ENCODE peak calls at places on chromosomes 5 and 9, in eight cellular contexts. One of them, this sample, is unnamed. For H3K4me1, the result is how much of the 10 kb centered on the place peaks cover.

GRCh38 chr9:106420511-106420944 is 442.4 kb upstream of the ZNF462 start:
- DNase-seq in astrocyte: peak
- DNase-seq in HepG2: no peak
- DNase-seq in IMR-90: no peak
- DNase-seq in osteoblast: no peak
- DNase-seq in DND-41: no peak
- DNase-seq in mesenchymal stem cell: peak
- DNase-seq in mammary epithelial cell: peak
- DNase-seq in this sample: no peak

GRCh38 chr5:55934117-55934613 is 60.6 kb downstream of the IL6ST start:
- DNase-seq in astrocyte: no peak
- DNase-seq in HepG2: peak
- DNase-seq in IMR-90: no peak
- DNase-seq in osteoblast: no peak
- DNase-seq in DND-41: no peak
- DNase-seq in mesenchymal stem cell: no peak
- DNase-seq in mammary epithelial cell: peak
- DNase-seq in this sample: no peak

GRCh38 chr5:84985148-84985547 is 600.5 kb upstream of the EDIL3 start:
- DNase-seq in astrocyte: no peak
- DNase-seq in HepG2: no peak
- DNase-seq in IMR-90: no peak
- DNase-seq in osteoblast: no peak
- DNase-seq in DND-41: no peak
- DNase-seq in mesenchymal stem cell: no peak
- DNase-seq in mammary epithelial cell: no peak
- DNase-seq in this sample: no peak

GRCh38 chr5:132820162-132820754 is 7.2 kb downstream of the SOWAHA start:
- DNase-seq in astrocyte: peak
- DNase-seq in HepG2: peak
- DNase-seq in IMR-90: peak
- DNase-seq in osteoblast: peak
- DNase-seq in DND-41: peak
- DNase-seq in mesenchymal stem cell: peak
- DNase-seq in mammary epithelial cell: peak
- DNase-seq in this sample: peak

GRCh38 chr5:67677422-67677970 is 480.9 kb upstream of the CD180 start:
- DNase-seq in astrocyte: no peak
- DNase-seq in HepG2: no peak
- DNase-seq in IMR-90: no peak
- DNase-seq in osteoblast: no peak
- DNase-seq in DND-41: no peak
- DNase-seq in mesenchymal stem cell: no peak
- DNase-seq in mammary epithelial cell: no peak
- DNase-seq in this sample: no peak

GRCh38 chr9:128482186-128482585 is 22.3 kb upstream of the GLE1 start:
- DNase-seq in astrocyte: no peak
- DNase-seq in HepG2: no peak
- DNase-seq in IMR-90: no peak
- DNase-seq in osteoblast: no peak
- DNase-seq in DND-41: no peak
- DNase-seq in mesenchymal stem cell: no peak
- DNase-seq in mammary epithelial cell: no peak
- DNase-seq in this sample: no peak

GRCh38 chr5:116553366-116553765 is 21.3 kb downstream of the SEMA6A start:
- DNase-seq in astrocyte: no peak
- DNase-seq in HepG2: no peak
- DNase-seq in IMR-90: no peak
- DNase-seq in osteoblast: no peak
- DNase-seq in DND-41: no peak
- DNase-seq in mesenchymal stem cell: no peak
- DNase-seq in mammary epithelial cell: no peak
- DNase-seq in this sample: no peak

GRCh38 chr9:111036068-111036789 is 2.0 kb downstream of the LPAR1 start:
- DNase-seq in astrocyte: peak
- DNase-seq in HepG2: no peak
- DNase-seq in IMR-90: peak
- DNase-seq in osteoblast: no peak
- DNase-seq in DND-41: no peak
- DNase-seq in mesenchymal stem cell: peak
- DNase-seq in mammary epithelial cell: peak
- DNase-seq in this sample: peak

GRCh38 chr5:167250996-167251395 is 1040.4 kb upstream of the WWC1 start:
- DNase-seq in astrocyte: no peak
- DNase-seq in HepG2: no peak
- DNase-seq in IMR-90: no peak
- DNase-seq in osteoblast: no peak
- DNase-seq in DND-41: no peak
- DNase-seq in mesenchymal stem cell: no peak
- DNase-seq in mammary epithelial cell: no peak
- DNase-seq in this sample: no peak

GRCh38 chr5:127409236-127409921 is 108.1 kb upstream of the PRRC1 start:
- DNase-seq in astrocyte: no peak
- DNase-seq in HepG2: no peak
- DNase-seq in IMR-90: no peak
- DNase-seq in osteoblast: peak
- DNase-seq in DND-41: no peak
- DNase-seq in mesenchymal stem cell: no peak
- DNase-seq in mammary epithelial cell: no peak
- DNase-seq in this sample: peak

GRCh38 chr5:36179950-36180349 is 28.0 kb downstream of the SKP2 start:
- DNase-seq in astrocyte: no peak
- DNase-seq in HepG2: no peak
- DNase-seq in IMR-90: no peak
- DNase-seq in osteoblast: no peak
- DNase-seq in DND-41: no peak
- DNase-seq in mesenchymal stem cell: no peak
- DNase-seq in mammary epithelial cell: no peak
- DNase-seq in this sample: no peak

GRCh38 chr5:176778921-176779465 is 31.4 kb upstream of the UNC5A start:
- DNase-seq in astrocyte: no peak
- DNase-seq in HepG2: no peak
- DNase-seq in IMR-90: no peak
- DNase-seq in osteoblast: no peak
- DNase-seq in DND-41: no peak
- DNase-seq in mesenchymal stem cell: no peak
- DNase-seq in mammary epithelial cell: no peak
- DNase-seq in this sample: no peak

GRCh38 chr5:135289651-135290050 is 109.4 kb downstream of the MACROH2A1 start:
- DNase-seq in astrocyte: no peak
- DNase-seq in HepG2: no peak
- DNase-seq in IMR-90: no peak
- DNase-seq in osteoblast: no peak
- DNase-seq in DND-41: no peak
- DNase-seq in mesenchymal stem cell: no peak
- DNase-seq in mammary epithelial cell: no peak
- DNase-seq in this sample: no peak

GRCh38 chr5:11180890-11181289 is 419.9 kb upstream of the DAP start:
- DNase-seq in astrocyte: no peak
- DNase-seq in HepG2: no peak
- DNase-seq in IMR-90: no peak
- DNase-seq in osteoblast: no peak
- DNase-seq in DND-41: no peak
- DNase-seq in mesenchymal stem cell: no peak
- DNase-seq in mammary epithelial cell: no peak
- DNase-seq in this sample: no peak

GRCh38 chr5:120779674-120780073 is 315.6 kb downstream of the PRR16 start:
- DNase-seq in astrocyte: peak
- DNase-seq in HepG2: no peak
- DNase-seq in IMR-90: peak
- DNase-seq in osteoblast: peak
- DNase-seq in DND-41: no peak
- DNase-seq in mesenchymal stem cell: no peak
- DNase-seq in mammary epithelial cell: no peak
- DNase-seq in this sample: peak

GRCh38 chr5:64195981-64196380 is 30.3 kb downstream of the RNF180 start:
- DNase-seq in astrocyte: no peak
- DNase-seq in HepG2: no peak
- DNase-seq in IMR-90: no peak
- DNase-seq in osteoblast: no peak
- DNase-seq in DND-41: no peak
- DNase-seq in mesenchymal stem cell: no peak
- DNase-seq in mammary epithelial cell: no peak
- DNase-seq in this sample: no peak

GRCh38 chr5:16888694-16889124 is 47.4 kb downstream of the MYO10 start:
- DNase-seq in astrocyte: no peak
- DNase-seq in HepG2: no peak
- DNase-seq in IMR-90: peak
- DNase-seq in osteoblast: no peak
- DNase-seq in DND-41: no peak
- DNase-seq in mesenchymal stem cell: peak
- DNase-seq in mammary epithelial cell: peak
- DNase-seq in this sample: peak

GRCh38 chr9:3528466-3528865 is 2.7 kb upstream of the RFX3 start:
- DNase-seq in astrocyte: no peak
- DNase-seq in HepG2: no peak
- DNase-seq in IMR-90: no peak
- DNase-seq in osteoblast: no peak
- DNase-seq in DND-41: peak
- DNase-seq in mesenchymal stem cell: no peak
- DNase-seq in mammary epithelial cell: no peak
- DNase-seq in this sample: no peak

GRCh38 chr9:124036578-124036977 is 25.0 kb downstream of the LHX2 start:
- DNase-seq in astrocyte: no peak
- DNase-seq in HepG2: no peak
- DNase-seq in IMR-90: no peak
- DNase-seq in osteoblast: no peak
- DNase-seq in DND-41: no peak
- DNase-seq in mesenchymal stem cell: no peak
- DNase-seq in mammary epithelial cell: no peak
- DNase-seq in this sample: no peak

GRCh38 chr9:2181794-2182193 is 166.6 kb downstream of the SMARCA2 start:
- DNase-seq in astrocyte: no peak
- DNase-seq in HepG2: no peak
- DNase-seq in IMR-90: peak
- DNase-seq in osteoblast: no peak
- DNase-seq in DND-41: peak
- DNase-seq in mesenchymal stem cell: peak
- DNase-seq in mammary epithelial cell: no peak
- DNase-seq in this sample: peak

GRCh38 chr9:121198512-121199042 is 3.1 kb downstream of the RAB14 start:
- DNase-seq in astrocyte: no peak
- DNase-seq in HepG2: no peak
- DNase-seq in IMR-90: no peak
- DNase-seq in osteoblast: no peak
- DNase-seq in DND-41: no peak
- DNase-seq in mesenchymal stem cell: no peak
- DNase-seq in mammary epithelial cell: no peak
- DNase-seq in this sample: peak
- H3K4me1 ChIP-seq in astrocyte: under half
- H3K4me1 ChIP-seq in HepG2: half or more
- H3K4me1 ChIP-seq in IMR-90: under half
- H3K4me1 ChIP-seq in osteoblast: half or more
- H3K4me1 ChIP-seq in DND-41: under half
- H3K4me1 ChIP-seq in mesenchymal stem cell: under half
- H3K4me1 ChIP-seq in mammary epithelial cell: under half
- H3K4me1 ChIP-seq in this sample: half or more

DNA sequence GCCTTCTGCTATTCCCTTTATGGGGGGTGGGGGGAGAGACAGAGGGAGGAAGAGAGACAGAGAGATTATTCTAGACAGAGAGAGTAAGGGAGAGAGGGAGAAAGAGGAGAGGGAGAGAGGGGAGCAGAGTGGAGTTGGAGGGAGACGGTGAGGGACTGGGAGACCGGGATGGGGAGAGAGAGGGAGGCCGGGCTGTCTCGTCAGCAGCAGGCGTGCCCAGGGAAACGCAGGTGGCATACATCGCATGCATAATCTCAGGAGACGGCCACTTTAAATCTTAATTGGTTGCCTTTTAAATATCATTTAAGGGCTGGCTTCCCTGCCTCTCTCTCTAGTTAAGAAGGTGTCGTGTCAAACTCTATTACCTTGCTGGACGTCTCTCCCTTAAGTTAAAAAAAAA is 8.4 kb downstream of the IRX4 start:
- DNase-seq in astrocyte: no peak
- DNase-seq in HepG2: no peak
- DNase-seq in IMR-90: no peak
- DNase-seq in osteoblast: no peak
- DNase-seq in DND-41: no peak
- DNase-seq in mesenchymal stem cell: no peak
- DNase-seq in mammary epithelial cell: no peak
- DNase-seq in this sample: no peak
- H2AFZ ChIP-seq in astrocyte: no peak
- H2AFZ ChIP-seq in HepG2: no peak
- H2AFZ ChIP-seq in IMR-90: no peak
- H2AFZ ChIP-seq in osteoblast: no peak
- H2AFZ ChIP-seq in DND-41: no peak
- H2AFZ ChIP-seq in mesenchymal stem cell: no peak
- H2AFZ ChIP-seq in mammary epithelial cell: no peak
- H2AFZ ChIP-seq in this sample: no peak

GRCh38 chr5:72378636-72379289 is 58.6 kb downstream of the PTCD2 start:
- DNase-seq in astrocyte: peak
- DNase-seq in HepG2: no peak
- DNase-seq in IMR-90: peak
- DNase-seq in osteoblast: no peak
- DNase-seq in DND-41: no peak
- DNase-seq in mesenchymal stem cell: peak
- DNase-seq in mammary epithelial cell: peak
- DNase-seq in this sample: peak
- H3K4me2 ChIP-seq in astrocyte: peak
- H3K4me2 ChIP-seq in HepG2: no peak
- H3K4me2 ChIP-seq in IMR-90: no peak
- H3K4me2 ChIP-seq in osteoblast: peak
- H3K4me2 ChIP-seq in DND-41: no peak
- H3K4me2 ChIP-seq in mesenchymal stem cell: no peak
- H3K4me2 ChIP-seq in mammary epithelial cell: peak
- H3K4me2 ChIP-seq in this sample: peak

GRCh38 chr5:34923694-34924461 is 5.5 kb upstream of the DNAJC21 start:
- DNase-seq in astrocyte: peak
- DNase-seq in HepG2: no peak
- DNase-seq in IMR-90: peak
- DNase-seq in osteoblast: peak
- DNase-seq in DND-41: no peak
- DNase-seq in mesenchymal stem cell: peak
- DNase-seq in mammary epithelial cell: peak
- DNase-seq in this sample: peak
- H3K4me1 ChIP-seq in astrocyte: under half
- H3K4me1 ChIP-seq in HepG2: under half
- H3K4me1 ChIP-seq in IMR-90: under half
- H3K4me1 ChIP-seq in osteoblast: under half
- H3K4me1 ChIP-seq in DND-41: under half
- H3K4me1 ChIP-seq in mesenchymal stem cell: under half
- H3K4me1 ChIP-seq in mammary epithelial cell: under half
- H3K4me1 ChIP-seq in this sample: under half

GRCh38 chr5:76819851-76820280 is 1.0 kb downstream of the F2RL1 start:
- DNase-seq in astrocyte: no peak
- DNase-seq in HepG2: no peak
- DNase-seq in IMR-90: no peak
- DNase-seq in osteoblast: peak
- DNase-seq in DND-41: no peak
- DNase-seq in mesenchymal stem cell: peak
- DNase-seq in mammary epithelial cell: no peak
- DNase-seq in this sample: no peak
- H2AFZ ChIP-seq in astrocyte: peak
- H2AFZ ChIP-seq in HepG2: peak
- H2AFZ ChIP-seq in IMR-90: peak
- H2AFZ ChIP-seq in osteoblast: peak
- H2AFZ ChIP-seq in DND-41: no peak
- H2AFZ ChIP-seq in mesenchymal stem cell: peak
- H2AFZ ChIP-seq in mammary epithelial cell: peak
- H2AFZ ChIP-seq in this sample: peak

GRCh38 chr5:83313431-83313830 is 158.1 kb upstream of the VCAN start:
- DNase-seq in astrocyte: peak
- DNase-seq in HepG2: no peak
- DNase-seq in IMR-90: peak
- DNase-seq in osteoblast: peak
- DNase-seq in DND-41: no peak
- DNase-seq in mesenchymal stem cell: no peak
- DNase-seq in mammary epithelial cell: no peak
- DNase-seq in this sample: peak
- H3K4me2 ChIP-seq in astrocyte: no peak
- H3K4me2 ChIP-seq in HepG2: no peak
- H3K4me2 ChIP-seq in IMR-90: no peak
- H3K4me2 ChIP-seq in osteoblast: peak
- H3K4me2 ChIP-seq in DND-41: no peak
- H3K4me2 ChIP-seq in mesenchymal stem cell: no peak
- H3K4me2 ChIP-seq in mammary epithelial cell: no peak
- H3K4me2 ChIP-seq in this sample: peak

This sample was measured in GM23248.